ENCODE peak calls at places on chromosomes 6 and 20, in four cellular contexts. T, K, X and R are unnamed samples.

GRCh38 chr6:13112921-13113320 is 215.4 kb downstream of the TBC1D7 start:
- DNase-seq in T (no peak), K (no peak), X (no peak), R (no peak)

GRCh38 chr20:24465730-24466129 is 3.7 kb upstream of the SYNDIG1 start:
- DNase-seq in T (no peak), K (no peak), X (no peak), R (peak)

GRCh38 chr6:313917-314316 is 21.6 kb downstream of the DUSP22 start:
- DNase-seq in T (no peak), K (no peak), X (no peak), R (no peak)

GRCh38 chr6:101296184-101296583 is 97.3 kb upstream of the GRIK2 start:
- DNase-seq in T (no peak), K (no peak), X (no peak), R (no peak)

GRCh38 chr20:36541227-36542018 is at the start of gene MYL9:
- DNase-seq in T (peak), K (peak), X (no peak), R (peak)

GRCh38 chr6:56954389-56955170 is at the start of gene BEND6:
- DNase-seq in T (peak), K (no peak), X (no peak), R (peak)

GRCh38 chr6:19851273-19852089 is 14.3 kb downstream of the ID4 start:
- DNase-seq in T (peak), K (no peak), X (no peak), R (peak)

GRCh38 chr6:150567823-150568383 is 31.8 kb upstream of the PLEKHG1 start:
- DNase-seq in T (no peak), K (no peak), X (no peak), R (no peak)

GRCh38 chr6:47019941-47020340 is 22.2 kb downstream of the ADGRF1 start:
- DNase-seq in T (no peak), K (no peak), X (no peak), R (no peak)

GRCh38 chr6:37369321-37370196 is 15.8 kb downstream of the RNF8 start:
- DNase-seq in T (no peak), K (no peak), X (no peak), R (peak)

GRCh38 chr20:53077373-53078205 is 105.4 kb downstream of the TSHZ2 start:
- DNase-seq in T (no peak), K (no peak), X (no peak), R (peak)

DNA sequence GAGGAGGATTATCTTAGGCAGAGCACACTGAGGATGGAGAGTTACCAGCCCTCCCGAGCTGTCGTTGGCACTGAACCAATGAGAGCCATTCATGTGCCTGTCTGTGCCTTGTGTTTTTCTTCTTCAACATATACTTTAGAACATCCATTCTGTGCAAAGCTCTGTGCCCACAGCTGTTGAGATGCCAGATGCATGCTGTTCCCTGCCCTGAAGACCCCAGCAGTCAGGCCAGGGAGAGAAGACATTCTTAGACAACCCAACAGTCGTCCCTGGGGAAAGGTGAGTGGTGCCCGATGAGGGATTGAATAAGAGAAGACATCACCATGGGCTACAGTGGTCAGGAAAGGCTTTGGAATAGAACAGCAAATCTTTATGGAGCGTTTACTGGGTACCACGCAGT is 114.1 kb downstream of the NRN1 start:
- DNase-seq in T (no peak), K (no peak), X (no peak), R (no peak)
- H3K4me3 ChIP-seq in T (no peak), K (no peak), X (no peak), R (no peak)

GRCh38 chr6:25954756-25955155 is 7.8 kb upstream of the TRIM38 start:
- DNase-seq in T (no peak), K (no peak), X (no peak), R (no peak)
- TF ChIP-seq CTCF in T (no peak), K (no peak), X (no peak), R (no peak)

GRCh38 chr6:149237464-149237863 is 80.0 kb upstream of the TAB2 start:
- DNase-seq in T (no peak), K (no peak), X (no peak), R (no peak)
- H3K4me3 ChIP-seq in T (no peak), K (no peak), X (no peak), R (no peak)

GRCh38 chr6:160513836-160514235 is 150.2 kb downstream of the LPA start:
- DNase-seq in T (no peak), K (no peak), X (no peak), R (no peak)

GRCh38 chr6:160519133-160519532 is 144.9 kb downstream of the LPA start:
- DNase-seq in T (no peak), K (no peak), X (no peak), R (no peak)

GRCh38 chr6:160520043-160520904 is 143.8 kb downstream of the LPA start:
- DNase-seq in T (peak), K (peak), X (no peak), R (peak)

GRCh38 chr6:160523223-160523622 is 140.9 kb downstream of the LPA start:
- DNase-seq in T (no peak), K (no peak), X (no peak), R (no peak)

GRCh38 chr6:160519603-160520042 is 144.5 kb downstream of the LPA start:
- DNase-seq in T (no peak), K (no peak), X (no peak), R (peak)
- TF ChIP-seq CTCF in T (peak), K (no peak), X (peak), R (peak)

GRCh38 chr6:75208564-75209431 is 2.9 kb upstream of the COL12A1 start:
- DNase-seq in T (peak), K (peak), X (no peak), R (peak)
- H3K4me3 ChIP-seq in T (peak), K (peak), X (no peak), R (peak)

GRCh38 chr20:29419378-29419777 is 1838.1 kb upstream of the DEFB115 start:
- DNase-seq in T (no peak), K (no peak), X (no peak), R (no peak)
- TF ChIP-seq CTCF in T (no peak), K (no peak), X (no peak), R (no peak)

DNA sequence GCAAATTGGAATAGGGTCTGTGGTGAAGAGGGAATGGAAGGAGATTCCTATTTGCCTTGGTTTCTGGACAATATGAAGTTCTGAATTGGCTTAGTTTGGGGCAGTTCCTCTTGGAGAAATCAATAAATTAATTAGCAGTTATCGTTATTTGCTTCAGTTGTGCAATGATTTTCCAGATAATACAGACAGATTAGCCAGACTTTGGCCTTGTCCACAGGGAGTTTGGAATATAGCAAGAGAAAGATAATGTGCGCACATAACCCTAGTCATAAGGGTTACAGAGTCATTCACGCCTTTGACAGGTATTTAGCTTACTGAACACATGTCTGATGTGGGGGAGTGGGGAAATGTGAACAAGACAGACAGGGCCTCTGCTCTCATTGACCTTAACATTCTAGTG is 1.3 kb downstream of the ATRN start:
- DNase-seq in T (no peak), K (no peak), X (no peak), R (no peak)
- H3K4me3 ChIP-seq in T (peak), K (peak), X (peak), R (peak)

GRCh38 chr20:19129976-19130612 is 82.3 kb upstream of the SLC24A3 start:
- DNase-seq in T (no peak), K (no peak), X (no peak), R (no peak)
- TF ChIP-seq CTCF in T (no peak), K (no peak), X (no peak), R (no peak)

GRCh38 chr6:88047510-88048150 is at the start of gene SPACA1:
- DNase-seq in T (no peak), K (no peak), X (no peak), R (no peak)
- H3K4me3 ChIP-seq in T (no peak), K (no peak), X (no peak), R (no peak)